ENCODE peak calls at places on chromosomes 16 and 17, in four cellular contexts. Q, I, W and L are unnamed samples.
A peak's percentile ranks its signal among the peaks of the same experiment; 100 is the strongest.

GRCh38 chr17:74288785-74289184 is 14.8 kb downstream of the DNAI2 start:
- DNase-seq in Q (peak; percentile 69), I (no peak), W (no peak), L (no peak)

GRCh38 chr16:88533381-88533831 is 36.8 kb upstream of the ZC3H18 start:
- DNase-seq in Q (no peak), I (no peak), W (no peak), L (no peak)

GRCh38 chr16:13392341-13392740 is 490.9 kb downstream of the SHISA9 start:
- DNase-seq in Q (no peak), I (no peak), W (no peak), L (no peak)

GRCh38 chr17:45989759-45990158 is 9.3 kb upstream of the STH start:
- DNase-seq in Q (no peak), I (no peak), W (no peak), L (no peak)

GRCh38 chr17:63258785-63259184 is 187.3 kb downstream of the CYB561 start:
- DNase-seq in Q (no peak), I (no peak), W (no peak), L (no peak)

GRCh38 chr17:77935121-77935571 is 23.4 kb upstream of the TNRC6C start:
- DNase-seq in Q (no peak), I (no peak), W (peak; percentile 56), L (no peak)

GRCh38 chr17:49404906-49405305 is 9.8 kb downstream of the PHB1 start:
- DNase-seq in Q (no peak), I (no peak), W (no peak), L (no peak)

GRCh38 chr17:13601776-13602551 is at the start of gene HS3ST3A1:
- DNase-seq in Q (no peak), I (peak; percentile 73), W (no peak), L (peak; percentile 68)

GRCh38 chr17:49604314-49604869 is 28.7 kb downstream of the NXPH3 start:
- DNase-seq in Q (no peak), I (no peak), W (no peak), L (no peak)

GRCh38 chr16:66510298-66510697 is 39.6 kb downstream of the TK2 start:
- DNase-seq in Q (no peak), I (no peak), W (no peak), L (no peak)

GRCh38 chr17:45748911-45749310 is 35.2 kb upstream of the CRHR1 start:
- DNase-seq in Q (no peak), I (no peak), W (no peak), L (no peak)

GRCh38 chr16:87806608-87807546 is 41.1 kb upstream of the KLHDC4 start:
- DNase-seq in Q (no peak), I (no peak), W (peak; percentile 61), L (no peak)

GRCh38 chr16:25771216-25771615 is 79.5 kb downstream of the HS3ST4 start:
- DNase-seq in Q (no peak), I (no peak), W (no peak), L (no peak)

GRCh38 chr17:76416899-76417298 is 32.5 kb downstream of the SPHK1 start:
- DNase-seq in Q (no peak), I (no peak), W (no peak), L (no peak)

GRCh38 chr17:49872776-49873377 is 25.0 kb upstream of the TAC4 start:
- DNase-seq in Q (no peak), I (no peak), W (no peak), L (no peak)

GRCh38 chr17:68346448-68346847 is 55.2 kb downstream of the ARSG start:
- DNase-seq in Q (peak; percentile 24), I (no peak), W (no peak), L (no peak)

GRCh38 chr16:53207810-53208752 is 153.3 kb downstream of the CHD9 start:
- DNase-seq in Q (peak; percentile 69), I (peak; percentile 31), W (peak; percentile 72), L (peak; percentile 78)

GRCh38 chr17:82495844-82496528 is 23.5 kb upstream of the FOXK2 start:
- DNase-seq in Q (no peak), I (peak; percentile 23), W (peak; percentile 48), L (no peak)

GRCh38 chr17:2926019-2926650 is 129.9 kb downstream of the RAP1GAP2 start:
- DNase-seq in Q (no peak), I (no peak), W (no peak), L (no peak)

GRCh38 chr16:25996052-25996451 is 304.3 kb downstream of the HS3ST4 start:
- DNase-seq in Q (no peak), I (no peak), W (no peak), L (no peak)

GRCh38 chr17:53633856-53634255 is 188.9 kb upstream of the KIF2B start:
- DNase-seq in Q (no peak), I (no peak), W (no peak), L (no peak)

GRCh38 chr17:65786479-65786878 is 225.0 kb upstream of the AXIN2 start:
- DNase-seq in Q (no peak), I (no peak), W (peak; percentile 30), L (no peak)

GRCh38 chr17:29292992-29293889 is 707 bp downstream of the NUFIP2 start:
- DNase-seq in Q (no peak), I (no peak), W (peak; percentile 45), L (no peak)

GRCh38 chr16:12868788-12869187 is 32.6 kb upstream of the SHISA9 start:
- DNase-seq in Q (no peak), I (no peak), W (no peak), L (no peak)

GRCh38 chr17:21211825-21212479 is 2.0 kb downstream of the TMEM11 start:
- DNase-seq in Q (no peak), I (no peak), W (no peak), L (no peak)
- H3K4me1 ChIP-seq in Q (peaks cover 9% of the 10 kb centered on the region), I (peaks cover 11% of the 10 kb centered on the region), W (peaks cover 48% of the 10 kb centered on the region), L (peaks cover 11% of the 10 kb centered on the region)

GRCh38 chr17:79024901-79025737 is 1.1 kb downstream of the C1QTNF1 start:
- DNase-seq in Q (no peak), I (no peak), W (no peak), L (no peak)

GRCh38 chr17:79022507-79022991 is 1.4 kb upstream of the C1QTNF1 start:
- DNase-seq in Q (no peak), I (no peak), W (no peak), L (no peak)

GRCh38 chr17:79023180-79023705 is 726 bp upstream of the C1QTNF1 start:
- DNase-seq in Q (no peak), I (no peak), W (no peak), L (no peak)

GRCh38 chr17:79026345-79027273 is 2.6 kb downstream of the C1QTNF1 start:
- DNase-seq in Q (no peak), I (no peak), W (peak; percentile 99), L (no peak)

GRCh38 chr17:79023886-79024771 is at the start of gene C1QTNF1:
- DNase-seq in Q (no peak), I (no peak), W (no peak), L (no peak)
- TF ChIP-seq ZNF274 in Q (no peak), I (no peak), W (no peak), L (no peak)

GRCh38 chr16:54240180-54241125 is 46.1 kb downstream of the IRX3 start:
- DNase-seq in Q (no peak), I (no peak), W (no peak), L (no peak)
- TF ChIP-seq SUZ12 in Q (no peak), I (no peak), W (no peak), L (no peak)

GRCh38 chr17:17691468-17692263 is 10.4 kb downstream of the RAI1 start:
- DNase-seq in Q (peak; percentile 81), I (no peak), W (no peak), L (no peak)

GRCh38 chr17:17693955-17694228 is 12.6 kb downstream of the RAI1 start:
- DNase-seq in Q (no peak), I (no peak), W (no peak), L (no peak)

GRCh38 chr17:17694229-17695081 is 13.2 kb downstream of the RAI1 start:
- DNase-seq in Q (no peak), I (no peak), W (peak; percentile 45), L (no peak)

GRCh38 chr17:17692353-17693252 is 11.3 kb downstream of the RAI1 start:
- DNase-seq in Q (no peak), I (no peak), W (peak; percentile 52), L (no peak)

GRCh38 chr17:17693253-17693954 is 12.1 kb downstream of the RAI1 start:
- DNase-seq in Q (no peak), I (no peak), W (peak; percentile 88), L (no peak)
- H3K4me1 ChIP-seq in Q (peaks cover 56% of the 10 kb centered on the region), I (peaks cover 26% of the 10 kb centered on the region), W (peaks cover 71% of the 10 kb centered on the region), L (peaks cover 16% of the 10 kb centered on the region)

GRCh38 chr17:56416682-56417351 is 176.7 kb upstream of the NOG start:
- DNase-seq in Q (no peak), I (no peak), W (no peak), L (no peak)
- TF ChIP-seq ZNF274 in Q (no peak), I (no peak), W (no peak), L (no peak)

DNA sequence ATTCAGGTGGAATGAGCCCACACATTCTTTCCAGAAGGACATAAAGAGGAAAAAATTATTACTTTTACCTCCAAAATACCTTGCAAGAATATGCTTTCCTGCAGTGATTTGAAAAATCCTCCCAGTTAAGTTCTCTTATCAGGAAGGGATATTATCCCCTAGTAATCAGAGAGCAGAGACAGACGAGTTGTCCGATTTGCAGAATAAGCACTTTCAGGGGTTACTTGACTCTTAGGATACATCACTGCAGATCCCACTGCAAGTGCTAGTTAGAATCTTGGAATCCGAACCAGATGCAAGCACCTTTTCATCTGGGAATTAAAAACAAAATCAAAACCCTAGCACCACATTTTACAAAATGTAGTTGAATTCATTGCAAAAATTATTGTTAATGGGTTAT is 33.6 kb downstream of the FOXL1 start:
- DNase-seq in Q (no peak), I (no peak), W (no peak), L (no peak)
- TF ChIP-seq SUZ12 in Q (no peak), I (no peak), W (no peak), L (no peak)

GRCh38 chr16:67528870-67529638 is 425 bp downstream of the RIPOR1 start:
- DNase-seq in Q (no peak), I (no peak), W (no peak), L (no peak)

GRCh38 chr16:67529639-67530012 is 997 bp downstream of the RIPOR1 start:
- DNase-seq in Q (no peak), I (no peak), W (no peak), L (no peak)

GRCh38 chr16:67530013-67530939 is 1.6 kb downstream of the RIPOR1 start:
- DNase-seq in Q (no peak), I (no peak), W (no peak), L (no peak)

GRCh38 chr16:67526149-67526732 is 2.4 kb upstream of the RIPOR1 start:
- DNase-seq in Q (no peak), I (no peak), W (no peak), L (no peak)

DNA sequence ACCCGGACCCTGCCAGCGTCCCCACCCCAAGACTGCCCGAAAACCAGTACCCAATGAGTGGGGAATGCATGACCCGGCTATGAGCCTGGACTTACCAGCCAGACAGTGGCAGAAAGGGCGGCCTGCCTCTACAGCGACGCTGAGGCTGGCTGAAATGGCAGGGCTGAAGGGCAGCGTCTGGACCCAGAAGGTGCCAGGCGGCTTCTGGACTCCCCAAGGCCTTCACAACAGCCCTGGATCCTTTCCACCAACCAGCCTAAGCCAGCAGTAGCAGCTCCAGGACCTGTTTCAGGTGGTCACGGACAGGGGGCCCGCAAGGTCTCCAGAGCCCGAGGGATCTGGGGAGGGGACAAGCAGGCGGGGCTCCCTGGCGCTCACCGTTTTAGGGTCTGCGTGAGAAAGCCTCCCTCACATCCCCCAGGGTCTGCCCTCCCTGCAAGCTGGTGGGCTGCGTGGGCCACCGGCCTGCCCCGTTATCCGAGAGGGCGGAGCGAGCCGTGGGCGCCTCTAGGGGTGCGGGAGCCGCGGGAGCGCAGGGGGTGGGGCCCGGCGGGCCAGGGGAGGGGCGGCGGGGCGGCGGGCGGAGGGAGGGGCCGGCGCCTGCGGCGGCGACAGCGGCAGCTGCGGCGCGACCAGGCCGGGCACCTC is at the start of gene RIPOR1:
- DNase-seq in Q (no peak), I (no peak), W (peak; percentile 45), L (no peak)
- H3K4me1 ChIP-seq in Q (peaks cover 34% of the 10 kb centered on the region), I (peaks cover 9% of the 10 kb centered on the region), W (peaks cover 78% of the 10 kb centered on the region), L (peaks cover 22% of the 10 kb centered on the region)